ENCODE peak calls at places on chromosomes 1 and 21, in nine cellular contexts. W is PC-3, S is astrocyte of the spinal cord, U is NCI-H2081, M is pancreas, P is H9, D is endothelial cell, N is cerebellar cortex, Q is body of pancreas. G is an unnamed sample.
A peak's percentile ranks its signal among the peaks of the same experiment; 100 is the strongest.

GRCh38 chr1:158806909-158807601 is 24.1 kb upstream of the MNDA start:
- DNase-seq in W (no peak), S (no peak), U (no peak), M (no peak), P (no peak), D (no peak), N (no peak), Q (no peak), G (no peak)

GRCh38 chr1:48617227-48617626 is 145.2 kb upstream of the SPATA6 start:
- DNase-seq in W (no peak), S (peak; percentile 5), U (no peak), M (no peak), P (no peak), D (no peak), N (no peak), Q (no peak), G (peak; percentile 4)

GRCh38 chr1:234601217-234602017 is 8.6 kb downstream of the IRF2BP2 start:
- DNase-seq in W (peak; percentile 22), S (peak; percentile 60), U (no peak), M (no peak), P (no peak), D (no peak), N (peak; percentile 40), Q (no peak), G (peak; percentile 53)

GRCh38 chr1:153849487-153850185 is 73.1 kb downstream of the GATAD2B start:
- DNase-seq in W (no peak), S (no peak), U (no peak), M (no peak), P (no peak), D (no peak), N (no peak), Q (no peak), G (no peak)

GRCh38 chr1:86507935-86508582 is 38.8 kb upstream of the CLCA4 start:
- DNase-seq in W (peak; percentile 50), S (peak; percentile 43), U (no peak), M (no peak), P (peak; percentile 41), D (peak; percentile 12), N (peak; percentile 6), Q (no peak), G (no peak)

GRCh38 chr1:27992271-27992670 is 32.5 kb downstream of the XKR8 start:
- DNase-seq in W (no peak), S (no peak), U (no peak), M (no peak), P (no peak), D (peak; percentile 20), N (no peak), Q (no peak), G (no peak)

GRCh38 chr1:159188375-159188788 is 16.3 kb upstream of the ACKR1 start:
- DNase-seq in W (peak; percentile 15), S (no peak), U (no peak), M (peak; percentile 60), P (peak; percentile 96), D (peak; percentile 81), N (peak; percentile 63), Q (peak; percentile 60), G (peak; percentile 21)

GRCh38 chr21:35833388-35833787 is 226.9 kb downstream of the SETD4 start:
- DNase-seq in W (no peak), S (no peak), U (no peak), M (no peak), P (no peak), D (no peak), N (no peak), Q (no peak), G (no peak)

GRCh38 chr1:9652379-9653194 is 1.1 kb downstream of the PIK3CD start:
- DNase-seq in W (no peak), S (no peak), U (no peak), M (no peak), P (no peak), D (peak; percentile 31), N (no peak), Q (no peak), G (no peak)

GRCh38 chr1:67336783-67337182 is 29.1 kb downstream of the IL12RB2 start:
- DNase-seq in W (no peak), S (no peak), U (no peak), M (no peak), P (no peak), D (no peak), N (no peak), Q (no peak), G (no peak)

GRCh38 chr1:38006008-38006828 is 904 bp upstream of the FHL3 start:
- DNase-seq in W (no peak), S (no peak), U (no peak), M (no peak), P (no peak), D (no peak), N (no peak), Q (no peak), G (no peak)

GRCh38 chr1:156885314-156885713 is 8.2 kb upstream of the PEAR1 start:
- DNase-seq in W (no peak), S (no peak), U (no peak), M (no peak), P (no peak), D (no peak), N (no peak), Q (no peak), G (no peak)

GRCh38 chr1:27356628-27357280 is 10.0 kb downstream of the MAP3K6 start:
- DNase-seq in W (no peak), S (no peak), U (no peak), M (peak; percentile 75), P (peak; percentile 71), D (no peak), N (no peak), Q (no peak), G (no peak)

GRCh38 chr1:6276765-6277555 is 16.1 kb upstream of the GPR153 start:
- DNase-seq in W (no peak), S (no peak), U (no peak), M (no peak), P (no peak), D (no peak), N (no peak), Q (no peak), G (no peak)

GRCh38 chr21:19522384-19522783 is 1118.8 kb upstream of the TMPRSS15 start:
- DNase-seq in W (no peak), S (no peak), U (no peak), M (no peak), P (no peak), D (no peak), N (no peak), Q (no peak), G (no peak)

GRCh38 chr1:59682405-59683080 is 132.2 kb upstream of the HOOK1 start:
- DNase-seq in W (no peak), S (peak; percentile 52), U (no peak), M (no peak), P (no peak), D (no peak), N (no peak), Q (no peak), G (no peak)

GRCh38 chr1:240649733-240650700 is 38.1 kb upstream of the GREM2 start:
- DNase-seq in W (no peak), S (no peak), U (no peak), M (no peak), P (no peak), D (no peak), N (no peak), Q (no peak), G (no peak)

GRCh38 chr1:30952098-30952497 is 43.5 kb upstream of the SDC3 start:
- DNase-seq in W (no peak), S (no peak), U (no peak), M (no peak), P (no peak), D (no peak), N (no peak), Q (no peak), G (no peak)

GRCh38 chr1:53947172-53947835 is 1.2 kb downstream of the LRRC42 start:
- DNase-seq in W (no peak), S (no peak), U (no peak), M (no peak), P (no peak), D (no peak), N (peak; percentile 22), Q (no peak), G (no peak)

GRCh38 chr1:206591236-206591635 is 21.0 kb downstream of the EIF2D start:
- DNase-seq in W (no peak), S (no peak), U (no peak), M (no peak), P (no peak), D (no peak), N (no peak), Q (no peak), G (no peak)

GRCh38 chr1:97190326-97190725 is 468.7 kb downstream of the PTBP2 start:
- DNase-seq in W (peak; percentile 72), S (peak; percentile 59), U (no peak), M (no peak), P (no peak), D (no peak), N (no peak), Q (no peak), G (peak; percentile 11)

G was measured in A172.